ENCODE peak calls at places on chromosomes 16 and 17, in seven cellular contexts. O is GM23248; G is colonic mucosa; M is T follicular helper cell; K is kidney tubule cell; J is activated naive CD8-positive, alpha-beta T cell treated with anti-CD3 and anti-CD28 coated beads, Interleukin-2, amount 10 ng/mL, durations not matched to agents 7 days and 5 days; I is left ventricle myocardium superior. W is an unnamed sample.

GRCh38 chr16:67415872-67416793 is at the start of gene ZDHHC1:
- DNase-seq in O (peak; percentile 90), G (peak; percentile 73), M (no peak), K (peak; percentile 72), J (peak; percentile 78), I (peak; percentile 90), W (peak; percentile 78)

GRCh38 chr17:81238815-81239713 is at the start of the genes NDUFAF8 and TEPSIN:
- DNase-seq in O (peak; percentile 100), G (peak; percentile 97), M (peak; percentile 92), K (peak; percentile 100), J (peak; percentile 93), I (peak; percentile 97), W (peak; percentile 98)

GRCh38 chr17:55587608-55588139 is 76.4 kb upstream of the SMIM36 start:
- DNase-seq in O (peak; percentile 64), G (no peak), M (no peak), K (no peak), J (no peak), I (peak; percentile 61), W (no peak)

GRCh38 chr17:8851600-8851999 is 15.9 kb downstream of the PIK3R6 start:
- DNase-seq in O (no peak), G (no peak), M (no peak), K (no peak), J (no peak), I (no peak), W (no peak)

GRCh38 chr17:2064980-2065785 is 10.3 kb downstream of the HIC1 start:
- DNase-seq in O (peak; percentile 85), G (no peak), M (no peak), K (no peak), J (peak; percentile 79), I (peak; percentile 75), W (no peak)

GRCh38 chr17:17535957-17536356 is 39.8 kb upstream of the RASD1 start:
- DNase-seq in O (peak; percentile 41), G (peak; percentile 37), M (no peak), K (peak; percentile 9), J (no peak), I (peak; percentile 94), W (peak; percentile 81)

GRCh38 chr16:61946019-61946418 is 90.2 kb downstream of the CDH8 start:
- DNase-seq in O (no peak), G (no peak), M (no peak), K (no peak), J (no peak), I (no peak), W (no peak)

GRCh38 chr17:73707358-73707757 is 63.1 kb upstream of the SDK2 start:
- DNase-seq in O (no peak), G (no peak), M (no peak), K (no peak), J (no peak), I (no peak), W (no peak)

GRCh38 chr17:57009737-57010445 is 32.0 kb downstream of the SCPEP1 start:
- DNase-seq in O (peak; percentile 63), G (peak; percentile 68), M (peak; percentile 24), K (peak; percentile 55), J (peak; percentile 51), I (peak; percentile 36), W (peak; percentile 52)

GRCh38 chr16:11128211-11129123 is 127.5 kb downstream of the SOCS1 start:
- DNase-seq in O (peak; percentile 85), G (no peak), M (no peak), K (no peak), J (no peak), I (peak; percentile 86), W (no peak)

GRCh38 chr16:80672379-80672778 is 131.6 kb downstream of the DYNLRB2 start:
- DNase-seq in O (no peak), G (no peak), M (no peak), K (no peak), J (no peak), I (no peak), W (no peak)

GRCh38 chr16:22948603-22949368 is 134.8 kb downstream of the HS3ST2 start:
- DNase-seq in O (peak; percentile 76), G (peak; percentile 78), M (peak; percentile 19), K (peak; percentile 69), J (peak; percentile 53), I (peak; percentile 51), W (peak; percentile 56)

GRCh38 chr17:58413684-58414083 is 3.6 kb downstream of the RNF43 start:
- DNase-seq in O (no peak), G (no peak), M (no peak), K (no peak), J (no peak), I (no peak), W (no peak)

GRCh38 chr16:21156767-21157467 is 1.6 kb upstream of the LDAF1 start:
- DNase-seq in O (peak; percentile 81), G (peak; percentile 68), M (no peak), K (peak; percentile 76), J (no peak), I (no peak), W (no peak)

GRCh38 chr16:20399185-20399584 is 5.4 kb downstream of the PDILT start:
- DNase-seq in O (no peak), G (no peak), M (no peak), K (no peak), J (no peak), I (no peak), W (no peak)

GRCh38 chr17:59870482-59870881 is 22.3 kb downstream of the TUBD1 start:
- DNase-seq in O (no peak), G (no peak), M (no peak), K (no peak), J (no peak), I (no peak), W (no peak)

GRCh38 chr17:2980211-2980903 is 83.0 kb downstream of the OR1D5 start:
- DNase-seq in O (no peak), G (no peak), M (no peak), K (no peak), J (no peak), I (no peak), W (no peak)

GRCh38 chr16:27096375-27096774 is 29.6 kb downstream of the C16orf82 start:
- DNase-seq in O (no peak), G (no peak), M (no peak), K (no peak), J (no peak), I (no peak), W (no peak)

GRCh38 chr17:37516131-37516561 is 26.5 kb downstream of the DUSP14 start:
- DNase-seq in O (peak; percentile 39), G (no peak), M (no peak), K (peak; percentile 28), J (no peak), I (no peak), W (no peak)

GRCh38 chr17:7987112-7987893 is 15.1 kb upstream of the GUCY2D start:
- DNase-seq in O (peak; percentile 65), G (no peak), M (no peak), K (no peak), J (no peak), I (no peak), W (no peak)

GRCh38 chr17:68381076-68381900 is 76.0 kb downstream of the WIPI1 start:
- DNase-seq in O (peak; percentile 100), G (no peak), M (no peak), K (peak; percentile 89), J (no peak), I (no peak), W (peak; percentile 75)

GRCh38 chr17:67441052-67441738 is 64.1 kb downstream of the PITPNC1 start:
- DNase-seq in O (peak; percentile 94), G (peak; percentile 34), M (peak; percentile 77), K (peak; percentile 81), J (peak; percentile 55), I (no peak), W (no peak)

GRCh38 chr17:75909051-75909811 is 4.5 kb upstream of the MRPL38 start:
- DNase-seq in O (no peak), G (no peak), M (no peak), K (no peak), J (no peak), I (no peak), W (no peak)

GRCh38 chr17:75876938-75877751 is 1.2 kb downstream of the TRIM47 start:
- DNase-seq in O (peak; percentile 94), G (peak; percentile 90), M (no peak), K (peak; percentile 97), J (no peak), I (peak; percentile 94), W (peak; percentile 85)

GRCh38 chr17:83193336-83194188 is 114.2 kb downstream of the METRNL start:
- DNase-seq in O (peak; percentile 52), G (no peak), M (no peak), K (peak; percentile 80), J (peak; percentile 40), I (peak; percentile 32), W (peak; percentile 56)

GRCh38 chr16:58678716-58679115 is 5.9 kb downstream of the SLC38A7 start:
- DNase-seq in O (peak; percentile 72), G (no peak), M (no peak), K (peak; percentile 51), J (no peak), I (peak; percentile 67), W (no peak)

GRCh38 chr17:82017612-82018151 is 5.0 kb downstream of the CENPX start:
- DNase-seq in O (no peak), G (no peak), M (no peak), K (no peak), J (no peak), I (no peak), W (peak; percentile 75)

GRCh38 chr17:71217769-71218168 is 903.1 kb upstream of the SOX9 start:
- DNase-seq in O (peak; percentile 3), G (no peak), M (no peak), K (peak; percentile 64), J (no peak), I (no peak), W (no peak)

GRCh38 chr17:65739026-65739425 is 177.6 kb upstream of the AXIN2 start:
- DNase-seq in O (no peak), G (no peak), M (no peak), K (no peak), J (no peak), I (no peak), W (no peak)

GRCh38 chr17:47692137-47692894 is 1.6 kb upstream of the TBKBP1 start:
- DNase-seq in O (no peak), G (no peak), M (no peak), K (no peak), J (no peak), I (no peak), W (no peak)

GRCh38 chr16:78436023-78436422 is 336.6 kb downstream of the WWOX start:
- DNase-seq in O (no peak), G (no peak), M (no peak), K (no peak), J (no peak), I (no peak), W (no peak)

GRCh38 chr17:40063034-40063765 is 435 bp downstream of the THRA start:
- DNase-seq in O (peak; percentile 59), G (peak; percentile 56), M (no peak), K (no peak), J (no peak), I (peak; percentile 70), W (peak; percentile 85)

GRCh38 chr17:62995377-62995885 is 29.4 kb downstream of the TANC2 start:
- DNase-seq in O (peak; percentile 49), G (no peak), M (no peak), K (peak; percentile 38), J (no peak), I (peak; percentile 39), W (no peak)

GRCh38 chr17:49952912-49953497 is 16.0 kb upstream of the DLX4 start:
- DNase-seq in O (no peak), G (no peak), M (no peak), K (no peak), J (no peak), I (no peak), W (no peak)

GRCh38 chr17:17730250-17730935 is 49.1 kb downstream of the RAI1 start:
- DNase-seq in O (no peak), G (no peak), M (no peak), K (peak; percentile 40), J (no peak), I (peak; percentile 59), W (no peak)

GRCh38 chr17:77363821-77364361 is 223.1 kb downstream of the SEC14L1 start:
- DNase-seq in O (peak; percentile 74), G (no peak), M (no peak), K (peak; percentile 83), J (peak; percentile 44), I (peak; percentile 71), W (no peak)